ENCODE peak calls at places on chromosomes 3 and 15, in seven cellular contexts. I, Q, G, Z, S, Y and R are unnamed samples. For H3K9me3, the result is how much of the 10 kb centered on the place peaks cover.

GRCh38 chr15:42719051-42719450 is 17.9 kb downstream of the CDAN1 start:
- DNase-seq in I (no peak), Q (no peak), G (no peak), Z (no peak), S (no peak), Y (no peak), R (no peak)

GRCh38 chr3:178665747-178666146 is 129.5 kb downstream of the KCNMB2 start:
- DNase-seq in I (no peak), Q (no peak), G (no peak), Z (no peak), S (no peak), Y (no peak), R (no peak)

GRCh38 chr3:1195922-1196321 is 103.1 kb downstream of the CNTN6 start:
- DNase-seq in I (no peak), Q (no peak), G (no peak), Z (no peak), S (no peak), Y (peak), R (no peak)

GRCh38 chr15:88193415-88193814 is 63.1 kb downstream of the NTRK3 start:
- DNase-seq in I (no peak), Q (no peak), G (no peak), Z (no peak), S (no peak), Y (no peak), R (no peak)

GRCh38 chr3:162525052-162525451 is 1028.4 kb downstream of the OTOL1 start:
- DNase-seq in I (no peak), Q (no peak), G (peak), Z (no peak), S (no peak), Y (no peak), R (no peak)

GRCh38 chr15:82855286-82856092 is 46.1 kb downstream of the WHAMM start:
- DNase-seq in I (no peak), Q (no peak), G (no peak), Z (no peak), S (no peak), Y (peak), R (no peak)

GRCh38 chr3:63588897-63589296 is 63.6 kb upstream of the SNTN start:
- DNase-seq in I (no peak), Q (no peak), G (no peak), Z (no peak), S (no peak), Y (no peak), R (no peak)

GRCh38 chr3:112653209-112653871 is 12.4 kb upstream of the CCDC80 start:
- DNase-seq in I (no peak), Q (peak), G (no peak), Z (no peak), S (no peak), Y (no peak), R (no peak)

GRCh38 chr3:102006812-102007485 is 157.6 kb downstream of the NFKBIZ start:
- DNase-seq in I (no peak), Q (no peak), G (peak), Z (no peak), S (peak), Y (no peak), R (no peak)

GRCh38 chr3:70849911-70850699 is 537.7 kb upstream of the MDFIC2 start:
- DNase-seq in I (peak), Q (no peak), G (no peak), Z (no peak), S (no peak), Y (peak), R (no peak)

GRCh38 chr3:152857082-152857481 is 22.2 kb downstream of the P2RY1 start:
- DNase-seq in I (no peak), Q (no peak), G (no peak), Z (no peak), S (no peak), Y (no peak), R (no peak)

GRCh38 chr15:81040757-81041156 is 40.0 kb downstream of the TLNRD1 start:
- DNase-seq in I (no peak), Q (no peak), G (no peak), Z (no peak), S (no peak), Y (no peak), R (no peak)

GRCh38 chr3:175082631-175083030 is 223.5 kb downstream of the NAALADL2 start:
- DNase-seq in I (no peak), Q (no peak), G (no peak), Z (no peak), S (no peak), Y (no peak), R (no peak)

GRCh38 chr3:139574026-139574947 is 34.7 kb upstream of the RBP1 start:
- DNase-seq in I (peak), Q (no peak), G (no peak), Z (no peak), S (peak), Y (peak), R (no peak)

GRCh38 chr15:101539930-101540329 is 50.4 kb upstream of the PCSK6 start:
- DNase-seq in I (no peak), Q (no peak), G (no peak), Z (no peak), S (no peak), Y (no peak), R (no peak)

GRCh38 chr15:43104426-43104825 is 1.4 kb downstream of the UBR1 start:
- DNase-seq in I (no peak), Q (no peak), G (no peak), Z (no peak), S (no peak), Y (no peak), R (no peak)

GRCh38 chr3:126156468-126156867 is 23.9 kb downstream of the ALDH1L1 start:
- DNase-seq in I (no peak), Q (no peak), G (no peak), Z (no peak), S (no peak), Y (no peak), R (peak)

GRCh38 chr3:78745847-78746246 is 1022.0 kb downstream of the ROBO1 start:
- DNase-seq in I (no peak), Q (no peak), G (no peak), Z (no peak), S (no peak), Y (no peak), R (no peak)

GRCh38 chr3:158106773-158107461 is 697 bp upstream of the SHOX2 start:
- DNase-seq in I (no peak), Q (peak), G (no peak), Z (no peak), S (no peak), Y (no peak), R (no peak)

GRCh38 chr3:158108596-158108995 is 1.3 kb upstream of the RSRC1 start:
- DNase-seq in I (no peak), Q (no peak), G (no peak), Z (no peak), S (no peak), Y (no peak), R (no peak)

GRCh38 chr3:158109295-158109803 is 540 bp upstream of the RSRC1 start:
- DNase-seq in I (no peak), Q (no peak), G (no peak), Z (no peak), S (no peak), Y (no peak), R (no peak)

GRCh38 chr3:158105710-158106438 is at the start of gene SHOX2:
- DNase-seq in I (no peak), Q (peak), G (peak), Z (no peak), S (no peak), Y (no peak), R (no peak)

DNA sequence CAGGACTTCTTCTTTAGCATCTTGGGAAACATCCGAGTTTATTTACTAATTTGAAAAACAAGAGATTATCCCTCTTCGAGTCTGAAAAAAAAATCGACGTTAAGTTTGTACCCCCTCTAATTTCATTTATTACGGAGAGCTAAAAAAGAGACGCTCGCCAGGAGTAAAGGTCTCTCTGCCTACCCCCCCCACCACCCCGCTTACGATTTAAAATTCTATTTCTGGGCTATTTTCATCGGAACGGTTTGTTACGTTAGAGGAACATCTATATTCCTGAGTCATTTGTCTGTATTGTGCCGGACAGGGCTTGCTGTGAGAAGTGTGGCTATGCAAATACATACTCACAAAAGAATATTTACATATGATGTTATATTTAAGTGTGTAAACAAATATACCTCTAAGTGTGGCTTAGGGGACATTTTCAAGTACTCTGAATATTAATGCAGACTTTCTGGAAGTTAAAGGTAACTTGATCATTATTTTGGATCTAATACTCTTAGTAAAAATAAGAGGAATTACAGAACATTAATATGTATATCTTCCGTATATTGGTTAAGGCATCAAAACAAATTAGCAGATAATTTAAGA is 1.4 kb upstream of the SHOX2 start:
- DNase-seq in I (no peak), Q (no peak), G (no peak), Z (no peak), S (no peak), Y (no peak), R (no peak)
- H3K4me3 ChIP-seq in I (no peak), Q (no peak), G (no peak), Z (peak), S (no peak), Y (no peak), R (no peak)

GRCh38 chr3:105585-105984 is 91.0 kb upstream of the CHL1 start:
- DNase-seq in I (no peak), Q (no peak), G (no peak), Z (no peak), S (no peak), Y (no peak), R (no peak)
- H3K9me3 ChIP-seq in I (under half), Q (under half), G (under half), Z (under half), S (under half), Y (under half), R (under half)

GRCh38 chr3:11768604-11769003 is 78.1 kb downstream of the TAMM41 start:
- DNase-seq in I (no peak), Q (no peak), G (no peak), Z (no peak), S (no peak), Y (no peak), R (no peak)

GRCh38 chr3:11770105-11770476 is 76.6 kb downstream of the TAMM41 start:
- DNase-seq in I (no peak), Q (no peak), G (no peak), Z (no peak), S (no peak), Y (no peak), R (no peak)

GRCh38 chr3:11769704-11770103 is 77.0 kb downstream of the TAMM41 start:
- DNase-seq in I (no peak), Q (no peak), G (no peak), Z (no peak), S (no peak), Y (no peak), R (no peak)

GRCh38 chr3:11774296-11774877 is 72.3 kb downstream of the TAMM41 start:
- DNase-seq in I (no peak), Q (peak), G (peak), Z (no peak), S (no peak), Y (peak), R (no peak)

GRCh38 chr3:11770477-11771381 is 76.0 kb downstream of the TAMM41 start:
- DNase-seq in I (peak), Q (peak), G (peak), Z (peak), S (peak), Y (peak), R (peak)
- H3K4me3 ChIP-seq in I (no peak), Q (peak), G (no peak), Z (peak), S (peak), Y (no peak), R (peak)

GRCh38 chr3:158958873-158959272 is 157.0 kb downstream of the MFSD1 start:
- DNase-seq in I (no peak), Q (no peak), G (no peak), Z (no peak), S (no peak), Y (no peak), R (no peak)
- H3K9me3 ChIP-seq in I (under half), Q (under half), G (under half), Z (under half), S (under half), Y (under half), R (under half)

DNA sequence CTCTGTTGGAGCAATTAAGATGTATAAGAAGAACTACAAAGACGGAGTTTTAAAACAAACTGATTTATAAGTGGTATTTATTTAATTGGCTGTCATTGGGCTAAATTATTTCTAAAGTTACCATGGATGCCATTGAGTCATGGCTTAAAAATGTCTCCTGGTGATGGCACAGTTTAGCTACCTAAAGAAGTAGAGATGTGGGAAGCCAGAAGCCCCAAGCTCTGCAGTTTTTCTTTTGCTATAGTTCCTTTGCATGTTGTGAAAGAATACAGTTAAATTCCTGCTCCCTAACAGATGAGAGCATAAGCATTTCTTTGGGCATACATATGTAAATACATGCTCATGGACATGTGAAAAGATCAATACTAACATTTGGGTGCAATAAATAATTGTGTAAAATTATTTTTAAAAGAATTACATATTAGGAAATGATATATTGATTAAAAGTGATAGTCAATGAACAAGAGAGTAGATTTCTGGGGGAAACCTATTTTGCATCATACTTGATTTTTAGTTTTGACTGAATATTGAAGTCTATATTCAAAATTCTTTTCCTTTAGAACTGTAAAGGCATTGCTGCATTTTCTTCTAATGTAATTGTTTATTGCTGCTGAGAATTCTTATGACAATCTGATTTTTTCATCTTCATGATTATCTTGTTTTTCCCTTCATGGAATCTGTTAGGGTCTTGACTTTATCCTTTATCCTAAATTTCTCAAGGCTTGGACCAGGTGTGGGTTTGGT is 2.1 kb downstream of the OPA1 start:
- DNase-seq in I (no peak), Q (no peak), G (no peak), Z (no peak), S (no peak), Y (no peak), R (no peak)
- H3K4me3 ChIP-seq in I (no peak), Q (no peak), G (no peak), Z (peak), S (peak), Y (no peak), R (no peak)

GRCh38 chr15:27833178-27833577 is 265.9 kb downstream of the OCA2 start:
- DNase-seq in I (no peak), Q (no peak), G (no peak), Z (no peak), S (no peak), Y (no peak), R (no peak)

GRCh38 chr15:27832263-27832647 is 266.9 kb downstream of the OCA2 start:
- DNase-seq in I (no peak), Q (no peak), G (no peak), Z (no peak), S (no peak), Y (no peak), R (no peak)

GRCh38 chr15:27834684-27835083 is 264.4 kb downstream of the OCA2 start:
- DNase-seq in I (no peak), Q (no peak), G (no peak), Z (no peak), S (no peak), Y (no peak), R (no peak)

GRCh38 chr15:27835233-27835939 is 263.7 kb downstream of the OCA2 start:
- DNase-seq in I (no peak), Q (no peak), G (no peak), Z (no peak), S (no peak), Y (no peak), R (no peak)

GRCh38 chr15:27833974-27834373 is 265.1 kb downstream of the OCA2 start:
- DNase-seq in I (no peak), Q (no peak), G (no peak), Z (no peak), S (no peak), Y (no peak), R (no peak)
- H3K9me3 ChIP-seq in I (under half), Q (under half), G (under half), Z (under half), S (under half), Y (under half), R (under half)

GRCh38 chr15:38253448-38253847 is 812 bp downstream of the SPRED1 start:
- DNase-seq in I (no peak), Q (no peak), G (peak), Z (no peak), S (no peak), Y (peak), R (no peak)

GRCh38 chr15:38252481-38253311 is at the start of gene SPRED1:
- DNase-seq in I (peak), Q (peak), G (peak), Z (no peak), S (peak), Y (peak), R (peak)

GRCh38 chr15:38257676-38258075 is 5.0 kb downstream of the SPRED1 start:
- DNase-seq in I (no peak), Q (no peak), G (no peak), Z (no peak), S (no peak), Y (no peak), R (no peak)

GRCh38 chr15:38254065-38254883 is 1.6 kb downstream of the SPRED1 start:
- DNase-seq in I (peak), Q (peak), G (peak), Z (no peak), S (no peak), Y (peak), R (peak)

GRCh38 chr15:38255690-38256089 is 3.1 kb downstream of the SPRED1 start:
- DNase-seq in I (no peak), Q (no peak), G (no peak), Z (no peak), S (no peak), Y (no peak), R (no peak)
- H3K4me3 ChIP-seq in I (no peak), Q (no peak), G (no peak), Z (no peak), S (peak), Y (no peak), R (no peak)

GRCh38 chr15:20645956-20646355 is 104.4 kb upstream of the GOLGA6L6 start:
- DNase-seq in I (no peak), Q (no peak), G (peak), Z (no peak), S (peak), Y (peak), R (no peak)

GRCh38 chr15:20643024-20643770 is 101.6 kb upstream of the GOLGA6L6 start:
- DNase-seq in I (no peak), Q (no peak), G (no peak), Z (no peak), S (no peak), Y (no peak), R (no peak)

GRCh38 chr15:20646529-20647142 is 105.0 kb upstream of the GOLGA6L6 start:
- DNase-seq in I (no peak), Q (no peak), G (no peak), Z (no peak), S (no peak), Y (no peak), R (no peak)

GRCh38 chr15:20644026-20644425 is 102.4 kb upstream of the GOLGA6L6 start:
- DNase-seq in I (no peak), Q (no peak), G (no peak), Z (no peak), S (no peak), Y (no peak), R (no peak)

DNA sequence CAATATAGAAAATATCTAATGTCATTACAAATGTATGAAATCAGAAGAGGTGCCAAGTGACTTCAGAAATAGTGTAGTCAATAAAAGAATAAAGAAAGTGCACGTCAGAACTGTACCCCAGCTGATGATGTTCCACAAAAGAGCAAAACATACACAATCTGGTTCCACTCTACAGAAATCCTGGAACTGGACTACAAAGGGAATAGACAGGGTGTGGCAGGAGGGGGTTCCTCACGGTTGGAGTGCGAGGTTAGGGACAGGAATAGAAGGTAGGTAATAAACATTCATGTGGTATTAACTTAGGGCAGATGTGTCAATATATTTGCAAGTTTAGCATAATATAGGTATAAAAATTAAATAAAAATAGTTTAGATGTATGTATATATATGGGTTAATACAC is 103.3 kb upstream of the GOLGA6L6 start:
- DNase-seq in I (no peak), Q (no peak), G (no peak), Z (no peak), S (no peak), Y (no peak), R (no peak)
- H3K9me3 ChIP-seq in I (under half), Q (under half), G (under half), Z (under half), S (under half), Y (under half), R (under half)

DNA sequence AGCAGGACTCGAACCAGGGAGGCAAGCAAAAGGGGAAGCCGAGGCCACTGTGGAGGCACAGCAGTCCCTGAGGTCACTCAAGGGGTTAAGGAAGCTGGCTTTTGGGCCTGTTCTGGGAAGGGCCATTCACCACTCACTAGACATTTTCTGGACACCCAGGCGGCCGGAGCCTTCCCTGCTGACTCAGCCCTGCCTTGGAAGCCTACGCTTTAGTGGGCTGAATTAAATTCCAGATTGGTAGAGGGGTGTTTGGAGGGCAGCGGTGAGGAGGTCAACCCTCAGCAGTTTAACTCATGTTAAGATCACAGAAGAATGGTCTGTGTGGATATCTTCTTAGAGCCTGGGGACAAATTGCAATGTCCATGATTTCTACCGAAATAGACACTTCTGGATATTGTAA is 152.8 kb downstream of the GABRG3 start:
- DNase-seq in I (no peak), Q (no peak), G (no peak), Z (no peak), S (no peak), Y (no peak), R (no peak)
- H3K4me3 ChIP-seq in I (no peak), Q (no peak), G (no peak), Z (no peak), S (no peak), Y (no peak), R (no peak)